ENCODE peak calls at places on chromosome 13, in six cellular contexts. E is activated CD8-positive, alpha-beta memory T cell treated with anti-CD3 and anti-CD28 coated beads, Interleukin-2, amount 10 ng/mL, durations not matched to agents 7 days and 5 days; R is stimulated activated CD4-positive, alpha-beta T cell treated with anti-CD3 and anti-CD28 coated beads, Interleukin-1b, Interleukin-23, amount 100 ng/mL, for 1 hour; T is neural crest cell; N is activated naive CD8-positive, alpha-beta T cell treated with anti-CD3 and anti-CD28 coated beads, Interleukin-2, amount 50 U/mL, for 24 hours; C is AG04449. Q is an unnamed sample.

GRCh38 chr13:97430296-97430695 is 3.7 kb upstream of the RAP2A start:
- DNase-seq in T (no peak), E (no peak), R (no peak), N (no peak), C (no peak), Q (no peak)

GRCh38 chr13:113774177-113775107 is 15.4 kb downstream of the TMEM255B start:
- DNase-seq in N (no peak), E (no peak), R (no peak), C (no peak), T (no peak), Q (no peak)

GRCh38 chr13:93079294-93079693 is 147.3 kb upstream of the GPC6 start:
- DNase-seq in N (no peak), T (no peak), C (no peak), R (no peak), E (no peak), Q (no peak)

GRCh38 chr13:94309997-94310842 is 169.3 kb downstream of the DCT start:
- DNase-seq in T (no peak), R (no peak), E (no peak), N (no peak), C (peak), Q (no peak)

GRCh38 chr13:48930933-48931332 is 44.8 kb upstream of the FNDC3A start:
- DNase-seq in T (no peak), R (no peak), N (no peak), C (no peak), E (no peak), Q (no peak)

GRCh38 chr13:109783447-109783814 is 3.0 kb downstream of the IRS2 start:
- DNase-seq in E (no peak), T (no peak), C (no peak), N (no peak), R (no peak), Q (no peak)

GRCh38 chr13:75196112-75196855 is 285.7 kb downstream of the TBC1D4 start:
- DNase-seq in R (no peak), T (no peak), E (no peak), C (no peak), N (no peak), Q (no peak)

GRCh38 chr13:27923794-27924528 is 4.2 kb downstream of the PDX1 start:
- DNase-seq in E (no peak), N (no peak), T (no peak), C (no peak), R (no peak), Q (no peak)

GRCh38 chr13:36848228-36848982 is 29.4 kb downstream of the RFXAP start:
- DNase-seq in R (no peak), E (no peak), C (no peak), N (peak), T (no peak), Q (no peak)

GRCh38 chr13:90562388-90562787 is 785.1 kb upstream of the MIR17HG start:
- DNase-seq in E (no peak), T (no peak), R (no peak), C (no peak), N (no peak), Q (no peak)

GRCh38 chr13:27997904-27998522 is 9.5 kb upstream of the URAD start:
- DNase-seq in C (no peak), R (no peak), T (peak), N (no peak), E (peak), Q (no peak)

GRCh38 chr13:30178976-30179375 is 128.4 kb downstream of the KATNAL1 start:
- DNase-seq in E (no peak), R (no peak), T (no peak), N (no peak), C (no peak), Q (no peak)

GRCh38 chr13:98738213-98738612 is 14.3 kb downstream of the SLC15A1 start:
- DNase-seq in E (peak), C (no peak), T (no peak), N (no peak), R (no peak), Q (no peak)

GRCh38 chr13:77697208-77698103 is at the start of gene SLAIN1:
- DNase-seq in C (no peak), T (peak), E (peak), N (peak), R (peak), Q (peak)

GRCh38 chr13:30376426-30377311 is 45.6 kb upstream of the UBE2L5 start:
- DNase-seq in C (no peak), E (peak), T (no peak), N (peak), R (peak), Q (no peak)

GRCh38 chr13:53601181-53601580 is 572.6 kb downstream of the OLFM4 start:
- DNase-seq in C (no peak), E (no peak), T (no peak), N (no peak), R (no peak), Q (no peak)

GRCh38 chr13:110882972-110883371 is 31.9 kb downstream of the ANKRD10 start:
- DNase-seq in T (no peak), C (no peak), N (no peak), R (no peak), E (peak), Q (no peak)

GRCh38 chr13:59633290-59633689 is 530.4 kb downstream of the DIAPH3 start:
- DNase-seq in N (no peak), T (no peak), C (no peak), R (no peak), E (no peak), Q (no peak)

GRCh38 chr13:50366488-50367174 is 351.4 kb downstream of the KCNRG start:
- DNase-seq in T (no peak), R (no peak), C (no peak), N (peak), E (peak), Q (no peak)

GRCh38 chr13:45456196-45456972 is 8.4 kb upstream of the COG3 start:
- DNase-seq in N (no peak), R (no peak), T (no peak), C (no peak), E (no peak), Q (no peak)

GRCh38 chr13:107838592-107839161 is 376.7 kb downstream of the LIG4 start:
- DNase-seq in T (no peak), C (no peak), N (no peak), E (no peak), R (no peak), Q (no peak)

GRCh38 chr13:50684366-50684765 is 159.1 kb downstream of the DLEU7 start:
- DNase-seq in T (no peak), C (no peak), R (no peak), N (no peak), E (no peak), Q (no peak)

GRCh38 chr13:48828962-48829405 is 146.7 kb upstream of the FNDC3A start:
- DNase-seq in C (no peak), R (no peak), E (no peak), T (no peak), N (no peak), Q (peak)

GRCh38 chr13:110259651-110260050 is 47.3 kb downstream of the COL4A1 start:
- DNase-seq in T (no peak), C (no peak), E (peak), R (no peak), N (no peak), Q (no peak)

GRCh38 chr13:52319876-52320275 is 86.1 kb downstream of the THSD1 start:
- DNase-seq in N (no peak), T (no peak), E (no peak), R (no peak), C (no peak), Q (no peak)

GRCh38 chr13:95382411-95382810 is 81.2 kb upstream of the ABCC4 start:
- DNase-seq in N (no peak), T (no peak), C (no peak), E (no peak), R (no peak), Q (no peak)

GRCh38 chr13:65762015-65762414 is 1468.1 kb downstream of the PCDH9 start:
- DNase-seq in T (no peak), E (no peak), N (no peak), C (no peak), R (no peak), Q (no peak)

GRCh38 chr13:90800082-90800746 is 547.3 kb upstream of the MIR17HG start:
- DNase-seq in N (no peak), R (no peak), E (no peak), T (no peak), C (no peak), Q (peak)

GRCh38 chr13:89214115-89214514 is 1542.9 kb downstream of the SLITRK5 start:
- DNase-seq in R (no peak), N (no peak), E (no peak), T (no peak), C (no peak), Q (no peak)

GRCh38 chr13:23656637-23657036 is 86.4 kb downstream of the TNFRSF19 start:
- DNase-seq in C (no peak), N (no peak), R (no peak), E (no peak), T (no peak), Q (no peak)

GRCh38 chr13:46683879-46684278 is 113.1 kb downstream of the ESD start:
- DNase-seq in C (no peak), E (no peak), T (no peak), R (no peak), N (no peak), Q (no peak)

GRCh38 chr13:88592105-88592504 is 920.9 kb downstream of the SLITRK5 start:
- DNase-seq in T (no peak), N (no peak), C (no peak), E (no peak), R (no peak), Q (no peak)

GRCh38 chr13:102873653-102874052 is 27.8 kb downstream of the ERCC5 start:
- DNase-seq in E (no peak), T (no peak), N (no peak), C (no peak), R (no peak), Q (no peak)

GRCh38 chr13:52599853-52600603 is 42.2 kb upstream of the HNRNPA1L2 start:
- DNase-seq in R (no peak), N (peak), E (no peak), C (no peak), T (peak), Q (no peak)

GRCh38 chr13:99275093-99275469 is 16.9 kb upstream of the GPR18 start:
- DNase-seq in N (no peak), E (peak), C (peak), R (no peak), T (no peak), Q (no peak)

GRCh38 chr13:59747529-59747928 is 416.2 kb downstream of the DIAPH3 start:
- DNase-seq in T (no peak), C (no peak), N (no peak), R (no peak), E (no peak), Q (no peak)

GRCh38 chr13:48570225-48570828 is 37.4 kb upstream of the RCBTB2 start:
- DNase-seq in N (no peak), R (no peak), T (no peak), C (no peak), E (no peak), Q (no peak)

GRCh38 chr13:40240293-40240692 is 426.1 kb downstream of the FOXO1 start:
- DNase-seq in T (no peak), E (no peak), C (no peak), R (no peak), N (no peak), Q (no peak)

Q was measured in hypothalamus.